ENCODE peak calls at places on chromosomes 12 and 14, in nine cellular contexts. V is CD4-positive, alpha-beta T cell; G is heart right ventricle; M is H9; N is adrenal gland; S is CD8-positive, alpha-beta T cell; J is tibial nerve; X is brain microvascular endothelial cell; A is endothelial cell of umbilical vein. Q is an unnamed sample.

GRCh38 chr14:89377544-89377943 is 39.5 kb downstream of the FOXN3 start:
- DNase-seq in J (no peak), G (no peak), A (no peak), N (no peak), V (no peak), X (no peak), S (no peak), M (no peak), Q (no peak)

GRCh38 chr14:68328509-68328908 is 464.4 kb downstream of the ZFP36L1 start:
- DNase-seq in G (no peak), S (no peak), M (no peak), J (no peak), V (no peak), X (no peak), N (no peak), A (no peak), Q (no peak)

GRCh38 chr14:74526854-74527585 is 33.5 kb downstream of the ISCA2 start:
- DNase-seq in N (no peak), X (no peak), J (no peak), S (no peak), A (no peak), M (peak), V (no peak), G (no peak), Q (no peak)

GRCh38 chr14:37122919-37123639 is 49.3 kb downstream of the SLC25A21 start:
- DNase-seq in G (no peak), N (no peak), V (no peak), J (no peak), A (no peak), X (no peak), S (no peak), M (no peak), Q (no peak)

GRCh38 chr12:12612403-12612802 is 727 bp downstream of the CREBL2 start:
- DNase-seq in X (peak), M (no peak), A (peak), N (no peak), S (no peak), J (no peak), V (no peak), G (peak), Q (no peak)

GRCh38 chr14:71642715-71643114 is 289.5 kb upstream of the RGS6 start:
- DNase-seq in N (no peak), S (no peak), A (no peak), V (no peak), X (no peak), G (no peak), J (no peak), M (no peak), Q (no peak)

GRCh38 chr14:91008759-91009409 is 51.6 kb downstream of the RPS6KA5 start:
- DNase-seq in A (no peak), G (no peak), J (no peak), S (no peak), N (no peak), V (no peak), X (no peak), M (no peak), Q (no peak)

GRCh38 chr14:50577983-50578382 is 18.0 kb downstream of the ATL1 start:
- DNase-seq in N (no peak), S (no peak), J (no peak), M (no peak), X (no peak), A (no peak), G (no peak), V (no peak), Q (no peak)

GRCh38 chr12:114481200-114481535 is 75.2 kb upstream of the TBX5 start:
- DNase-seq in V (no peak), X (no peak), M (peak), S (no peak), G (no peak), N (no peak), J (no peak), A (no peak), Q (no peak)

GRCh38 chr12:114672817-114673168 is 11.2 kb downstream of the TBX3 start:
- DNase-seq in A (no peak), G (no peak), X (no peak), J (no peak), M (no peak), S (no peak), V (no peak), N (peak), Q (no peak)

GRCh38 chr12:25839470-25839869 is 119.0 kb upstream of the RASSF8 start:
- DNase-seq in M (no peak), G (no peak), V (no peak), S (no peak), J (no peak), A (peak), X (peak), N (no peak), Q (no peak)

GRCh38 chr14:73792476-73792875 is 59.2 kb upstream of the PTGR2 start:
- DNase-seq in S (no peak), A (no peak), N (no peak), G (no peak), J (no peak), V (no peak), M (no peak), X (no peak), Q (peak)

GRCh38 chr12:27207626-27208413 is 36.3 kb upstream of the STK38L start:
- DNase-seq in J (no peak), S (no peak), X (no peak), N (no peak), A (no peak), M (no peak), G (no peak), V (no peak), Q (no peak)

GRCh38 chr12:111578971-111579340 is 20.2 kb downstream of the ATXN2 start:
- DNase-seq in A (no peak), V (no peak), G (no peak), X (no peak), N (no peak), J (no peak), S (no peak), M (no peak), Q (no peak)

GRCh38 chr12:100553851-100554404 is 19.6 kb upstream of the GAS2L3 start:
- DNase-seq in X (no peak), N (peak), A (no peak), M (no peak), S (no peak), G (no peak), J (no peak), V (no peak), Q (no peak)

GRCh38 chr14:95770777-95771176 is 56.9 kb upstream of the TCL1A start:
- DNase-seq in N (no peak), X (no peak), A (no peak), M (no peak), G (no peak), J (no peak), S (no peak), V (no peak), Q (no peak)

GRCh38 chr12:121942145-121942718 is 23.8 kb downstream of the CFAP251 start:
- DNase-seq in A (no peak), J (no peak), S (no peak), V (no peak), G (no peak), M (no peak), X (peak), N (no peak), Q (no peak)

GRCh38 chr12:14611640-14612203 is 44.0 kb upstream of the PLBD1 start:
- DNase-seq in V (no peak), S (no peak), J (no peak), N (no peak), G (no peak), X (no peak), M (no peak), A (no peak), Q (no peak)

GRCh38 chr14:50910495-50911420 is 33.5 kb downstream of the PYGL start:
- DNase-seq in A (no peak), V (no peak), G (no peak), J (no peak), X (no peak), N (no peak), M (peak), S (no peak), Q (no peak)

GRCh38 chr12:65106948-65107347 is 14.2 kb downstream of the WIF1 start:
- DNase-seq in G (no peak), M (no peak), V (no peak), A (peak), S (no peak), X (no peak), N (no peak), J (no peak), Q (no peak)

GRCh38 chr14:33914676-33915516 is 36.0 kb downstream of the EGLN3 start:
- DNase-seq in J (no peak), S (no peak), X (peak), N (no peak), G (no peak), M (no peak), V (no peak), A (peak), Q (no peak)

GRCh38 chr12:49059385-49060232 is 985 bp downstream of the KMT2D start:
- DNase-seq in J (no peak), M (no peak), G (no peak), V (no peak), N (no peak), A (peak), S (no peak), X (peak), Q (peak)

GRCh38 chr14:76699901-76700590 is 61.2 kb upstream of the VASH1 start:
- DNase-seq in V (no peak), N (no peak), J (no peak), A (no peak), G (no peak), S (no peak), M (no peak), X (no peak), Q (no peak)

GRCh38 chr14:52044791-52045522 is 23.9 kb downstream of the NID2 start:
- DNase-seq in G (no peak), V (no peak), A (peak), N (no peak), M (no peak), X (peak), J (no peak), S (no peak), Q (no peak)

GRCh38 chr12:129788506-129788905 is 115.3 kb downstream of the TMEM132D start:
- DNase-seq in X (peak), S (no peak), A (no peak), J (no peak), M (no peak), G (no peak), V (no peak), N (no peak), Q (no peak)

GRCh38 chr14:72611506-72611905 is 282.4 kb downstream of the DPF3 start:
- DNase-seq in A (no peak), J (no peak), S (no peak), M (peak), X (no peak), G (peak), V (no peak), N (peak), Q (no peak)

GRCh38 chr12:100267603-100268281 is 765 bp downstream of the SCYL2 start:
- DNase-seq in G (peak), V (peak), N (no peak), X (no peak), A (peak), M (no peak), S (no peak), J (peak), Q (no peak)

GRCh38 chr12:122865268-122866231 is 30.3 kb downstream of the HIP1R start:
- DNase-seq in M (no peak), N (no peak), J (no peak), V (no peak), A (peak), X (no peak), S (no peak), G (no peak), Q (peak)

GRCh38 chr14:85063747-85064146 is 466.2 kb upstream of the FLRT2 start:
- DNase-seq in M (no peak), V (no peak), S (no peak), A (no peak), J (no peak), G (no peak), X (no peak), N (no peak), Q (no peak)

GRCh38 chr12:95601626-95602025 is 50.4 kb upstream of the USP44 start:
- DNase-seq in J (no peak), X (peak), V (no peak), S (no peak), N (no peak), A (no peak), M (no peak), G (no peak), Q (no peak)

GRCh38 chr12:76444408-76444984 is 96.3 kb upstream of the BBS10 start:
- DNase-seq in A (no peak), J (no peak), G (no peak), V (no peak), X (no peak), N (no peak), S (no peak), M (no peak), Q (no peak)

GRCh38 chr14:69572634-69573135 is 2.0 kb downstream of the CCDC177 start:
- DNase-seq in M (no peak), N (no peak), A (no peak), X (no peak), V (no peak), G (no peak), S (no peak), J (no peak), Q (no peak)

GRCh38 chr12:50351120-50352043 is 45.0 kb downstream of the FAM186A start:
- DNase-seq in S (no peak), V (no peak), M (no peak), N (no peak), A (no peak), G (peak), J (no peak), X (peak), Q (no peak)

GRCh38 chr12:50574621-50575348 is 70.0 kb downstream of the DIP2B start:
- DNase-seq in J (no peak), S (no peak), G (no peak), V (no peak), X (no peak), A (no peak), N (no peak), M (no peak), Q (no peak)

GRCh38 chr12:50986961-50987737 is 34.8 kb downstream of the HIGD1C start:
- DNase-seq in X (peak), J (peak), V (peak), G (peak), A (peak), M (peak), S (no peak), N (peak), Q (no peak)

GRCh38 chr14:76516884-76517283 is 140.9 kb downstream of the ESRRB start:
- DNase-seq in G (no peak), J (no peak), V (no peak), A (no peak), X (no peak), S (no peak), M (no peak), N (no peak), Q (peak)

GRCh38 chr14:105299654-105300541 is 903 bp downstream of the BRF1 start:
- DNase-seq in A (peak), S (no peak), G (no peak), J (no peak), X (no peak), N (peak), M (peak), V (no peak), Q (no peak)

GRCh38 chr12:90112668-90113067 is 404.0 kb upstream of the ATP2B1 start:
- DNase-seq in N (no peak), X (no peak), M (no peak), A (no peak), V (no peak), G (no peak), J (no peak), S (no peak), Q (no peak)

GRCh38 chr14:62914025-62914424 is 131.2 kb downstream of the KCNH5 start:
- DNase-seq in V (no peak), N (no peak), G (no peak), A (no peak), J (no peak), M (no peak), S (no peak), X (no peak), Q (no peak)

DNA sequence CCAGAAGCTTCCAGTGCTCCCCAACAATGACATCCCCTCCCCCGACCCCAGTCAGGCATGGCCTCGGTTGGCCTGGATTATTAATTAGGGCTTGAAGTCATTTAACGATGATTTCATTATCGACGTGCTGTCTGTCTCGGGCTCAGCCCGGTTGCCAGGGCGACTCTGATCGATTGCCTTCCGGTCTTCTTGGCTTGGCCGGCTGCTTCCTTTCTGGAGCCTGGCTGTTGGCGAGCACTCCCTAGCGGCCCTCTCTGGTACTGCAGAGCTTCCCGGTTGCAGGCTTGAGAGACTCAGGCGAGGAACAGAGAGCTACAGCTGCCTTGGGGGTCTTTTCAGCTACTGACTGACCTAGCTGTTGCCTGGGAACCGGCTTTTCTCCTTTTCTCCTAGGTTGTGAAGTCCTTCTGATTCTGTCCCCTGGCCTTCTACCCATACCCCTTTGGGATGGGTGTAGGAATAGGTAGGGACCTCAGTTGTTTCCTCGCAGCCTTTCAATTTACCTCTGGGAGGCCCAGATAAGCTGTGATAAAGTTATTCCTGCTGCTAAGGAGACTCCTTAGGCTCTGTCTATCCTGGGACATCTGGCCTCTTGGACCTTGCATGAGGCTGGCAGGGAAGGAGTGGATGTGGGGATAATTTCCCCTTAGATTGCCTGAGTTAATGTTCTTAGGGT is 5.5 kb upstream of the CISTR start:
- DNase-seq in J (peak), S (peak), G (peak), M (peak), N (peak), V (peak), A (peak), X (peak), Q (peak)
- TF ChIP-seq CTCF in J (peak), S (peak), G (peak), M (peak), N (peak), V (peak), A (peak), X (peak), Q (peak)

GRCh38 chr12:1272132-1272531 is 281.1 kb downstream of the ERC1 start:
- DNase-seq in J (no peak), G (no peak), S (no peak), N (no peak), V (no peak), M (no peak), X (no peak), A (no peak), Q (no peak)
- H3K27ac ChIP-seq in J (no peak), G (no peak), S (no peak), N (no peak), V (no peak), M (no peak), X (no peak), A (no peak), Q (no peak)

GRCh38 chr12:40105515-40106201 is at the start of gene SLC2A13:
- DNase-seq in V (peak), S (peak), G (peak), A (peak), M (peak), N (peak), J (peak), X (peak), Q (peak)

GRCh38 chr12:40107803-40108620 is 2.1 kb upstream of the SLC2A13 start:
- DNase-seq in S (no peak), G (no peak), V (no peak), X (no peak), A (no peak), N (no peak), M (no peak), J (no peak), Q (peak)

GRCh38 chr12:40106655-40107054 is 774 bp upstream of the SLC2A13 start:
- DNase-seq in X (no peak), A (no peak), V (no peak), G (no peak), M (no peak), J (no peak), S (no peak), N (no peak), Q (no peak)

GRCh38 chr12:40106202-40106533 is 287 bp upstream of the SLC2A13 start:
- DNase-seq in G (no peak), X (no peak), N (no peak), V (no peak), J (no peak), M (no peak), S (no peak), A (no peak), Q (no peak)

DNA sequence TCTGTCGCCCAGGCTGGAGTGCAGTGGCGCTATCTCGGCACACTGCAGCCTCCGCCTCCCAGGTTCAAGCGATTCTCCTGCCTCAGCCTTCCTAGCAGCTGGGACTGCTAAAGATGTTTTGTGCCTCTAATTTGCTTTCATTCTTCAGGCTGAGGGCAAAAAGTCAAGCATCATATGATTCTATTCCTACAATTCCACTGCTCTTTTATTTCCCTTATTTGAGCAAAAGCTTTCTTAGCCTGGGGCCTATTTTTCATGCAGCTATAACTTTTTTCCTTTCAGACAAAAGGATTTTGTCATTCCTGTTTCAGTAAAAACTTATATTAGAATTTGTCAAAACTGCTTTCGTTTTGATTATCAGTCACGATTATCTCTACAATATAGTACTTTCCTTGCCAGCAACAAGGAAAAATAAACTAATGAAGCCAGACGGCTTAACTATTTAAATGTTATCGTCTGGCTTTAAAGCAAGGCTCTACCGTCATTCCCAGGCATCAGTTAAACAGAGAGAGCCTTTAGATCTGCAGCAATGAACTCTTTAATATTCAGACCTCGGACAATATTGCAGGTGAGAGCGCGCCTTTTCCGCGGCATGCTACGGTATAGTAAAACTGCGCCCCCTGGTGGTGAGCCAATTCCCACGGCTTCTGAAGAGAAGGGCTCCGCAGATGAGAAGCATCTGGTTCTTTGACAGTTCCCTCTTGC is 1.4 kb upstream of the SLC2A13 start:
- DNase-seq in V (peak), J (peak), M (peak), A (peak), X (peak), G (peak), N (peak), S (peak), Q (peak)
- TF ChIP-seq CTCF in V (peak), J (peak), M (peak), A (peak), X (peak), G (peak), N (peak), S (peak), Q (peak)

GRCh38 chr12:42584539-42585174 is 4.9 kb downstream of the PRICKLE1 start:
- DNase-seq in V (no peak), A (peak), J (no peak), S (no peak), M (no peak), X (no peak), N (no peak), G (no peak), Q (no peak)
- H3K27ac ChIP-seq in V (no peak), A (no peak), J (peak), S (no peak), M (no peak), X (no peak), N (no peak), G (peak), Q (no peak)

DNA sequence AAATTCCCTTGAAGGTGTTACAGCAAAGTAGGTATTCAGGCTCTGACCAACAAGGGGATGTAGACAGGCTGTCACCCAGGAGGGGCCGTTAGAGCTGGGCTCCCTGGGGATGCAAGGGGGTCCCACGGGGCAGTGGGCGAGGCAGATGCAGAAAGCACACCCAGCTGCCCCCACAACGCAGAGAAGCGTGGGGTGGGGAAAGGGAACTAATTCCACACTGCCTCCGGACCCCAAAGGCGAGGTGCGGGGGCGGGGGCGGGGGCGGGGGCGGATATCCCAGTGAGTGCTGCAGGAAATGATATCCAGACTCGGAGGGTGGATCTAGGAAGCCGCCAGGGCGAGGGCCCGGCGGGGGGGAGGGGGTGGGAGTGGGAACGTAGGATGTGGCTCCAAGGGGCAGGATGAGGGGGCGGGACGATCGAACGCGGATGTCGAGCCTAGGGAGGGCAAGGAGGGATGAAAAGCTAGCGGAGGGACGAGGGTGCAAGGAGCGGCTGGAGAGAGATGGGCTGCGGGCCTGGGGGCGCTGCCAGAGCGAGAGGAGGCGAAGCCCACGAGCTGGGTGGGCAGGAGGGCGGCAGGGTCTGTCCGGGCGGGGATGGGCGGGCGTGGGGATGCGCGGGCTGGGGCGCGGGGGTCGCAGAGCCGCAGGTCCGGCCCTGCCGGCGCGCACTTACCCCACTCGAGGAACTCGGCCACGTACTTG is 874 bp downstream of the CDC42BPB start:
- DNase-seq in J (peak), M (peak), A (peak), S (no peak), V (no peak), G (peak), N (peak), X (peak), Q (peak)
- TF ChIP-seq CTCF in J (no peak), M (no peak), A (no peak), S (no peak), V (no peak), G (no peak), N (no peak), X (no peak), Q (no peak)